ENCODE peak calls at places on chromosomes 2 and 18, in six cellular contexts. One of them, this sample, is unnamed.

GRCh38 chr2:68295523-68295922 is 24.2 kb downstream of the CNRIP1 start:
- DNase-seq in endothelial cell: no peak
- DNase-seq in nephron progenitor cell: no peak
- DNase-seq in sigmoid colon: no peak
- DNase-seq in psoas muscle: no peak
- DNase-seq in left lung: no peak
- DNase-seq in this sample: no peak

GRCh38 chr2:74205586-74205985 is 7.2 kb downstream of the MTHFD2 start:
- DNase-seq in psoas muscle: no peak
- DNase-seq in nephron progenitor cell: no peak
- DNase-seq in endothelial cell: no peak
- DNase-seq in sigmoid colon: no peak
- DNase-seq in left lung: no peak
- DNase-seq in this sample: peak

GRCh38 chr18:54947115-54947514 is 12.1 kb downstream of the CCDC68 start:
- DNase-seq in sigmoid colon: no peak
- DNase-seq in endothelial cell: no peak
- DNase-seq in psoas muscle: no peak
- DNase-seq in left lung: no peak
- DNase-seq in nephron progenitor cell: no peak
- DNase-seq in this sample: peak

GRCh38 chr2:238601433-238602222 is 174.9 kb downstream of the ASB1 start:
- DNase-seq in nephron progenitor cell: no peak
- DNase-seq in left lung: no peak
- DNase-seq in sigmoid colon: peak
- DNase-seq in endothelial cell: no peak
- DNase-seq in psoas muscle: peak
- DNase-seq in this sample: no peak

GRCh38 chr18:41967680-41968079 is 12.6 kb downstream of the PIK3C3 start:
- DNase-seq in sigmoid colon: no peak
- DNase-seq in nephron progenitor cell: no peak
- DNase-seq in endothelial cell: no peak
- DNase-seq in left lung: no peak
- DNase-seq in psoas muscle: no peak
- DNase-seq in this sample: no peak

GRCh38 chr2:191630313-191630712 is 47.6 kb upstream of the NABP1 start:
- DNase-seq in psoas muscle: no peak
- DNase-seq in endothelial cell: no peak
- DNase-seq in left lung: no peak
- DNase-seq in sigmoid colon: no peak
- DNase-seq in nephron progenitor cell: no peak
- DNase-seq in this sample: no peak

GRCh38 chr2:63050186-63050915 is at the start of gene OTX1:
- DNase-seq in sigmoid colon: peak
- DNase-seq in endothelial cell: peak
- DNase-seq in psoas muscle: peak
- DNase-seq in left lung: no peak
- DNase-seq in nephron progenitor cell: peak
- DNase-seq in this sample: peak

GRCh38 chr2:141692829-141693228 is 438.0 kb downstream of the LRP1B start:
- DNase-seq in nephron progenitor cell: no peak
- DNase-seq in left lung: no peak
- DNase-seq in endothelial cell: no peak
- DNase-seq in sigmoid colon: no peak
- DNase-seq in psoas muscle: no peak
- DNase-seq in this sample: no peak

GRCh38 chr2:156763174-156763573 is 327.0 kb downstream of the GPD2 start:
- DNase-seq in endothelial cell: no peak
- DNase-seq in left lung: no peak
- DNase-seq in sigmoid colon: no peak
- DNase-seq in psoas muscle: no peak
- DNase-seq in nephron progenitor cell: no peak
- DNase-seq in this sample: no peak

DNA sequence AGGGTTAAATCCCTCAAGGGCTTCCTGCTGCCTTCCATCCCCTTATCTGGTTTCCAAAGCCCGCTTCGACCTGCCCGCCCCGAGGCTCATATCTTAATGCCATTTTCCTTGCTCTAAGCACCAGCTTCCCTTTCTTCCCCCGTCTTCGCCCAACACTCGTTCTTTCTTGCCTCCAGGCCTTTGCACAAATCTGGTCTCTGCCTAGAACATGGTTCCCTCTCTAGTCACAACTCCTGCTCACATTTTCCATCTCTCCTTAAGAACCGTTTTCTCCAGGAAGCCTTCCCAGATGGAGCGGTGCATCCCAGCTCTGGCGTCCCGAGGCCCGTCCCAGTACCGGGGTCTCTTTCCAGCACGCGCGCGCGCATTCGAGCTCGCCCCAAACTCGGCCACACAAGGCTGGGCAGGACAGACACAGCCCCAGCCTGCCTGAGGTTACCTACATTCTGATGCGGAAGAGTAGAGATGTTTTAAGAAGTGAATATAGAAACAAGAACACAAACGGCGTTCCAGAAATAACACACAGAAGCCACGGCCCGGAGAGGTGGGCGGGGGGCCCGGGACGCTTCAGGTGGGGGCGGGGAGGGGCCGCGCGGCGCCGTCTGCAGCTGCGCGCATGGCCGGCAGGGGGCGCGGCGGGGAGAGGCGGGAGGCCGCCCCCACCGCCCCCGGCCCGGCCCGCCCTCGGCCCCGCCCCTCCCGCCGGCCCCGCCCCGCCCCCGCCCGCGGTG is at the start of gene DGKD:
- DNase-seq in sigmoid colon: peak
- DNase-seq in nephron progenitor cell: peak
- DNase-seq in psoas muscle: peak
- DNase-seq in left lung: peak
- DNase-seq in endothelial cell: peak
- DNase-seq in this sample: peak
- TF ChIP-seq CTCF in sigmoid colon: no peak
- TF ChIP-seq CTCF in nephron progenitor cell: no peak
- TF ChIP-seq CTCF in psoas muscle: peak
- TF ChIP-seq CTCF in left lung: no peak
- TF ChIP-seq CTCF in endothelial cell: peak
- TF ChIP-seq CTCF in this sample: peak

GRCh38 chr2:67037655-67038054 is 359.5 kb upstream of the ETAA1 start:
- DNase-seq in nephron progenitor cell: peak
- DNase-seq in endothelial cell: no peak
- DNase-seq in left lung: no peak
- DNase-seq in sigmoid colon: no peak
- DNase-seq in psoas muscle: no peak
- DNase-seq in this sample: peak
- TF ChIP-seq CTCF in nephron progenitor cell: no peak
- TF ChIP-seq CTCF in endothelial cell: no peak
- TF ChIP-seq CTCF in left lung: no peak
- TF ChIP-seq CTCF in sigmoid colon: no peak
- TF ChIP-seq CTCF in psoas muscle: no peak
- TF ChIP-seq CTCF in this sample: no peak

DNA sequence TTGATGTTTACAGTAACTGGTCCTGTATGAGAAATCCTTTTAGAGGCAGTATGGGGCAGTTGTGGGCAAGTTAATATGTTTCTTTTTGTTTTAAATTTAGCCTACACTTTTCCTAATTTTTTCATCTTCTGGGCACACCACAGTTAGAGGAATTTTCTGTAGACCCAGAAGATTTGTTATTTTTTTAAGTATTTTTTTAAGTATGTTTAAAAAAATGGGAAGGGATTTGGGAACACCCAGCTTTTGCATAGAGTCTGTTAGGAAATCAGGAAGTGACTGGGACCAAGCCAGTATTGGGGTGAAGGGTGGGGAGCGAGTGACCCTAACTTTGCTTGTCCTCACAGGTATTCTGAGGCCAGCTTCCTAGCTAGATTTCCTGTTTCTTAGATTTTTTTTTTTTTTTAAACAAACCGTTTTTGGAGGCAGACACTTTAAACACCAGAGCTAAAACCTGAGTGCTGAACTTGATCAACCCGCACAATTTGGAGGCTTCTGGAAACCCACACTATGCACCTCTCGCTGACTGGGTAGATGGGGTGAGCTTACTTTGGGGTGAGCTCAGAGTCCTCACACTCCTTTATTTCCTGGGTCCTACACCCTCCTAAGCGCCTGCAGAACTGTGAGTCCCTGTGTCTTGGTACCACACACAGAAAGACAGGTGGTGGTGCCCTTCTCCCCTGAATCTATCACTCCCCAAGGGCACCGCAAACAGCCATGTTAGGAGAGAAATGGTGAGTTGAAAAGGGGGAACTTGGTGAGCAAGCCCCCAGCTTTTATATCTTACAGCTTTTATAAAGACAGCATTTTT is 5.2 kb downstream of the GATA6 start:
- DNase-seq in left lung: no peak
- DNase-seq in psoas muscle: no peak
- DNase-seq in endothelial cell: no peak
- DNase-seq in sigmoid colon: no peak
- DNase-seq in nephron progenitor cell: no peak
- DNase-seq in this sample: no peak
- TF ChIP-seq CTCF in left lung: no peak
- TF ChIP-seq CTCF in psoas muscle: no peak
- TF ChIP-seq CTCF in endothelial cell: no peak
- TF ChIP-seq CTCF in sigmoid colon: no peak
- TF ChIP-seq CTCF in nephron progenitor cell: no peak
- TF ChIP-seq CTCF in this sample: no peak

DNA sequence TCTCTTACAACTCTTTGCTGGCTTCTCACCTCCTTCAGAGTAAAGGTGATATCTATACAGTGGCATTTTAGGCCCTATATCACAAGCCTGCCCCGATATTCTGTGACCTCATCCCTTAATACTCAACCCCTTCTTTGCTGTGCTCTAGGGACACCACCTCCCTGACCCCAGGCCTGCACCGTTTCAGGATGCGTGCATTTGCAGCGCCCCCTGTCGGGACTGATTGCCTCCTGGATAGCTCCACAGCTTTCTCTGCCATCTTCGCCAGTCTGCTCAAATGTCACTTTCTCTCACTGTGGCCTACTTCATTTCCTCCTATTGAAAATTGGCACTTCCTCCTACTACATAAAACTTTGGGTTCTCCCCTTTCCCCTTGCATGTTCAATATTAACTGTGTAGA is 289.6 kb downstream of the SOCS6 start:
- DNase-seq in endothelial cell: no peak
- DNase-seq in left lung: no peak
- DNase-seq in nephron progenitor cell: peak
- DNase-seq in psoas muscle: no peak
- DNase-seq in sigmoid colon: no peak
- DNase-seq in this sample: peak
- TF ChIP-seq CTCF in endothelial cell: no peak
- TF ChIP-seq CTCF in left lung: no peak
- TF ChIP-seq CTCF in nephron progenitor cell: no peak
- TF ChIP-seq CTCF in psoas muscle: no peak
- TF ChIP-seq CTCF in sigmoid colon: no peak
- TF ChIP-seq CTCF in this sample: no peak

DNA sequence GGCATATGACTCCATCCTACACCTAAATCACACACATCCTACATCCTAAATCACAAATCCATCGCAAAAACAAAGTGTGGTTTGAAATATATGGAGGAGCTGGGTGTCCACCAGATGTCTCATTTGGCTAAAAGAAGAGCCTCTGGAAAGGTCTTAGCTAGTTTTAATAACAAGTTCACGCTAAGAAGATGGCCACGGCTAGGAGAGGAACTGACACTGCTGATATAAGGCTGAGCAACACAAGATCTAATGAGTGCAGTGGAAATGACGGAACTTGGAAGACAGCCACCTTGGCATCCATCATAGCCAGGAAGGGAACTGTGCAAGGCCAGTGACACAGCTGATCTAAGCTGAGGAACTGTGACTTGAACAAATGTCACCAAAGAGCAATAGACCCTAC is 60.0 kb upstream of the AGAP1 start:
- DNase-seq in left lung: no peak
- DNase-seq in sigmoid colon: no peak
- DNase-seq in psoas muscle: peak
- DNase-seq in nephron progenitor cell: no peak
- DNase-seq in endothelial cell: no peak
- DNase-seq in this sample: no peak
- TF ChIP-seq CTCF in left lung: no peak
- TF ChIP-seq CTCF in sigmoid colon: no peak
- TF ChIP-seq CTCF in psoas muscle: peak
- TF ChIP-seq CTCF in nephron progenitor cell: no peak
- TF ChIP-seq CTCF in endothelial cell: no peak
- TF ChIP-seq CTCF in this sample: no peak

DNA sequence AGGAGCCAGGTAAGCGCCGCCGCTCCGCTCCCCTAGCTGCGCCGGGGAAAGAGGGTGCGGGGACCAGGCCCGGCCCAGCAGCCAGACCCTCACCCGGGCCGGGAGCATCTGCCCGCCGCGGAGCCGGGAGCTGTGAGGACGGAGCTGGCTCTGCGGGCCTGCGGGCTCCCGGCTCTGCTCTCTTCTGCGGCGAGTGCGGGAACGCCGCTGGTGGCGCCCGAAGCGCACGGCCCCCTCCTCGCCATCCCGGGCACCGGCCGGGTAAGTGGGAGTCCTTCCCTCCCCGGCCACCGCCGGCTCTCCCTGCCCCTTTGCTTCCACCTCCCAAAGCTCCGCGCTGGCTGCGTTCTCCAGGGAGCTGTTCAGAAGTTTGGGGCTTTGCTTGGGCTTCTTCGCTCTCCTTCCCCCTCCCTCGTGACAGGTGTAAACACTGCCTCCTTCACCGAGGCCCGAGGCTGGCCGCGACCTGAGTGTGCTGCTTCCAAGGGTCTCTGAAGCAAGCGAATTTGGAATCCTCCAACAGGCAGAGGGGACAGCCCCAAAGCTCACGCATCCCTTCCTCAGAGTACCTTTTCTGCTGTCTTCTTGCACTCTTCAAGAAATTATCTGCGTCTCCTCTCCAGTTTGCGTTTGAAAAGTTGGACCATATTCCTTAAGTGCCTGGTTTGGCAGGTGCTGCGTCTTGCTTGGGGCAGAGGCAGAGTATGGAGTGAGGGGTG is 635 bp downstream of the AFTPH start:
- DNase-seq in sigmoid colon: peak
- DNase-seq in psoas muscle: no peak
- DNase-seq in endothelial cell: peak
- DNase-seq in nephron progenitor cell: peak
- DNase-seq in left lung: peak
- DNase-seq in this sample: peak
- TF ChIP-seq CTCF in sigmoid colon: no peak
- TF ChIP-seq CTCF in psoas muscle: no peak
- TF ChIP-seq CTCF in endothelial cell: no peak
- TF ChIP-seq CTCF in nephron progenitor cell: no peak
- TF ChIP-seq CTCF in left lung: no peak
- TF ChIP-seq CTCF in this sample: no peak